ENCODE peak calls at places on chromosomes 6 and 20, in four cellular contexts. One of them, this sample, is unnamed. For H3K36me3, the result is how much of the 10 kb centered on the place peaks cover.

GRCh38 chr6:112049051-112049799 is 4.7 kb upstream of the CCN6 start:
- DNase-seq in adipocyte: peak
- DNase-seq in SK-N-MC: no peak
- DNase-seq in OCI-LY7: no peak
- DNase-seq in this sample: no peak

GRCh38 chr20:33482581-33482980 is 7.3 kb upstream of the CBFA2T2 start:
- DNase-seq in adipocyte: no peak
- DNase-seq in SK-N-MC: no peak
- DNase-seq in OCI-LY7: no peak
- DNase-seq in this sample: no peak

GRCh38 chr6:23505021-23505420 is 621.0 kb upstream of the NRSN1 start:
- DNase-seq in adipocyte: peak
- DNase-seq in SK-N-MC: no peak
- DNase-seq in OCI-LY7: no peak
- DNase-seq in this sample: no peak

GRCh38 chr6:29763491-29764289 is 40.5 kb downstream of the HLA-F start:
- DNase-seq in adipocyte: peak
- DNase-seq in SK-N-MC: no peak
- DNase-seq in OCI-LY7: no peak
- DNase-seq in this sample: peak

GRCh38 chr6:55511124-55511820 is 67.7 kb downstream of the HMGCLL1 start:
- DNase-seq in adipocyte: no peak
- DNase-seq in SK-N-MC: no peak
- DNase-seq in OCI-LY7: no peak
- DNase-seq in this sample: no peak

GRCh38 chr6:151108548-151108947 is 131.2 kb upstream of the AKAP12 start:
- DNase-seq in adipocyte: no peak
- DNase-seq in SK-N-MC: no peak
- DNase-seq in OCI-LY7: no peak
- DNase-seq in this sample: no peak

GRCh38 chr6:18213439-18213838 is 50.9 kb downstream of the DEK start:
- DNase-seq in adipocyte: no peak
- DNase-seq in SK-N-MC: no peak
- DNase-seq in OCI-LY7: no peak
- DNase-seq in this sample: no peak

GRCh38 chr20:43725666-43726065 is 1.1 kb downstream of the GTSF1L start:
- DNase-seq in adipocyte: peak
- DNase-seq in SK-N-MC: no peak
- DNase-seq in OCI-LY7: no peak
- DNase-seq in this sample: no peak

GRCh38 chr20:2688041-2688591 is 4.5 kb upstream of the EBF4 start:
- DNase-seq in adipocyte: peak
- DNase-seq in SK-N-MC: peak
- DNase-seq in OCI-LY7: peak
- DNase-seq in this sample: no peak

GRCh38 chr20:46027245-46027853 is 1.7 kb upstream of the SLC12A5 start:
- DNase-seq in adipocyte: peak
- DNase-seq in SK-N-MC: peak
- DNase-seq in OCI-LY7: peak
- DNase-seq in this sample: peak

GRCh38 chr6:13407709-13408695 is 79.4 kb downstream of the GFOD1 start:
- DNase-seq in adipocyte: peak
- DNase-seq in SK-N-MC: no peak
- DNase-seq in OCI-LY7: no peak
- DNase-seq in this sample: peak

GRCh38 chr20:63281741-63282665 is 9.4 kb downstream of the ARFGAP1 start:
- DNase-seq in adipocyte: no peak
- DNase-seq in SK-N-MC: no peak
- DNase-seq in OCI-LY7: no peak
- DNase-seq in this sample: no peak

GRCh38 chr20:6637160-6637579 is 130.3 kb upstream of the BMP2 start:
- DNase-seq in adipocyte: no peak
- DNase-seq in SK-N-MC: no peak
- DNase-seq in OCI-LY7: no peak
- DNase-seq in this sample: no peak

GRCh38 chr6:21935561-21936028 is 342.0 kb downstream of the SOX4 start:
- DNase-seq in adipocyte: peak
- DNase-seq in SK-N-MC: no peak
- DNase-seq in OCI-LY7: peak
- DNase-seq in this sample: peak

GRCh38 chr6:43006251-43006650 is 7.5 kb downstream of the MEA1 start:
- DNase-seq in adipocyte: no peak
- DNase-seq in SK-N-MC: no peak
- DNase-seq in OCI-LY7: no peak
- DNase-seq in this sample: no peak
- H3K36me3 ChIP-seq in adipocyte: half or more
- H3K36me3 ChIP-seq in SK-N-MC: under half
- H3K36me3 ChIP-seq in OCI-LY7: half or more
- H3K36me3 ChIP-seq in this sample: under half

GRCh38 chr20:35504751-35505150 is 24.7 kb downstream of the C20orf173 start:
- DNase-seq in adipocyte: no peak
- DNase-seq in SK-N-MC: no peak
- DNase-seq in OCI-LY7: no peak
- DNase-seq in this sample: no peak

GRCh38 chr20:35503841-35504460 is 25.5 kb downstream of the C20orf173 start:
- DNase-seq in adipocyte: no peak
- DNase-seq in SK-N-MC: no peak
- DNase-seq in OCI-LY7: no peak
- DNase-seq in this sample: no peak

GRCh38 chr20:35508493-35509218 is 20.8 kb downstream of the C20orf173 start:
- DNase-seq in adipocyte: no peak
- DNase-seq in SK-N-MC: no peak
- DNase-seq in OCI-LY7: no peak
- DNase-seq in this sample: no peak

GRCh38 chr20:35506179-35506578 is 23.3 kb downstream of the C20orf173 start:
- DNase-seq in adipocyte: no peak
- DNase-seq in SK-N-MC: no peak
- DNase-seq in OCI-LY7: peak
- DNase-seq in this sample: no peak

DNA sequence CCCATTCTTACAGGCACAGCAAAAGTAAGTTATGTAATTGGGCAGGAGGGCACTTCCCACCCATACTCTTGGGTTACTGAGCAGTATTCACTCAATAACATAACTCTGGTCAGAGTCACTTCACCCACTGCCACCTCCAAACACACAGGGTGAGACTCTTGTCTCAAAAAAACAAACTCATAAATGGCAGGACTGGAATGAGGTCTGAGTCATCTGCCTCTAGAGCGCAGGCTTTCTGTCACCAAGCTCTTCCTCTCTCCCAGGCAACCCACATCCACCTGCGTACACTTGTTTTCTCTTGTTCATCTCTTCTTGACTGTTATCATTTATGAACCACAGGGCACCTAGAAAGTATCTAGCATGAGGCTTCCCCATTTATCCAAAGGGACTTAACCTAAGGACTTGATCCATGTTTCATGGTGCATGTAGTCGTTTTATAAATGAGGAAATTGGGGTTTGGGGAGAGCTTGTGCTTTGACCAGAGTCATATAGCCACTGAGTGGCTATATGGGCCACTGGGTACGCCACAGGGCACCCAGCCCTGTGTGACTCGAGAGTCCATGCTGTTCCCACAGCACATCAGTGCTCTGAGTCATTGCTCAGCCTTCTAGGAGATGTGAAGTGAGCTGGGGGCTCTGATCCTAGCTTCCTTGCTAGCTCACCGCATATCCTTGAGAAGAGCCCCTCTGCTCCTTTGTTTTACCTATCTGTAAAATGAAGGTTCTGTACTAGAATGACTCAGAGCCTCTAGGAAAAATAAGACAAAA is 22.4 kb downstream of the C20orf173 start:
- DNase-seq in adipocyte: peak
- DNase-seq in SK-N-MC: no peak
- DNase-seq in OCI-LY7: no peak
- DNase-seq in this sample: no peak
- H3K36me3 ChIP-seq in adipocyte: half or more
- H3K36me3 ChIP-seq in SK-N-MC: half or more
- H3K36me3 ChIP-seq in OCI-LY7: half or more
- H3K36me3 ChIP-seq in this sample: half or more

DNA sequence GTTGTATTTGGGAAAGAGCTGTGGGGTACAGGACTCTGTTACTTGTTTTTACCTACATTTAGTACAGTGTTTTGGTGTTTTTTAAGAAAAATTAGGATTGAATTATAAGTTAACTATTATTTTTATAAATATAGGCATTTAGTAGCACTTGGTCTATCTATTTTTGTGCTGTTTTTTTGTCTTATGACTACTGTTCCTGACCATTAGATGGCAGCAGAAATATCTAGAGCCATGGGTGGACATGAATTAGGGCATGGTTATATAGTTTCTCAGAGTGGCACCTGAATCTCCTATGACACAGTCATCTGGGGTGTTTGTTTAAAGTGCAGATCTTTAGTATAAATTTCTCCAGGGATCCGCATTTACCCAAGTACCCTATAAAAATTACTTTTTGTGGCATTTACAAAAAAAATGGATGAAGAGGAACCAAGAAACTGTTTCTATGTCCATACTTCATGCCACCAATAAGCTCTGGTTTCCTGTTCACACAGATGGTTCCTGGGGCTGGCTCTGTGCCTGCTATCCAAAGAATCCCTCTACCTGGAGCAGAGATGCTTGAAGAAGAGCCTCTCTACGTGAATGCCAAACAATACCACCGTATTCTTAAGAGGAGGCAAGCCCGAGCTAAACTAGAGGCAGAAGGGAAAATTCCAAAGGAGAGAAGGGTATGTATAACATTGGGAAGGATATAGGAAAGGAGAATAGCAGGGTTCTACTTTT is 19.8 kb downstream of the NFYA start:
- DNase-seq in adipocyte: peak
- DNase-seq in SK-N-MC: no peak
- DNase-seq in OCI-LY7: peak
- DNase-seq in this sample: no peak
- H3K36me3 ChIP-seq in adipocyte: half or more
- H3K36me3 ChIP-seq in SK-N-MC: half or more
- H3K36me3 ChIP-seq in OCI-LY7: half or more
- H3K36me3 ChIP-seq in this sample: under half

GRCh38 chr6:10725716-10726115 is 2.8 kb downstream of the TMEM14C start:
- DNase-seq in adipocyte: no peak
- DNase-seq in SK-N-MC: no peak
- DNase-seq in OCI-LY7: no peak
- DNase-seq in this sample: no peak
- H3K36me3 ChIP-seq in adipocyte: under half
- H3K36me3 ChIP-seq in SK-N-MC: under half
- H3K36me3 ChIP-seq in OCI-LY7: under half
- H3K36me3 ChIP-seq in this sample: half or more

GRCh38 chr20:53579581-53580375 is 13.9 kb downstream of the ZNF217 start:
- DNase-seq in adipocyte: peak
- DNase-seq in SK-N-MC: no peak
- DNase-seq in OCI-LY7: peak
- DNase-seq in this sample: peak
- H3K36me3 ChIP-seq in adipocyte: half or more
- H3K36me3 ChIP-seq in SK-N-MC: under half
- H3K36me3 ChIP-seq in OCI-LY7: half or more
- H3K36me3 ChIP-seq in this sample: half or more

GRCh38 chr20:61976650-61977332 is 88.9 kb downstream of the TAF4 start:
- DNase-seq in adipocyte: no peak
- DNase-seq in SK-N-MC: no peak
- DNase-seq in OCI-LY7: no peak
- DNase-seq in this sample: no peak
- H3K36me3 ChIP-seq in adipocyte: under half
- H3K36me3 ChIP-seq in SK-N-MC: under half
- H3K36me3 ChIP-seq in OCI-LY7: under half
- H3K36me3 ChIP-seq in this sample: under half